ENCODE peak calls at places on chromosomes 4 and X, in four cellular contexts. One of them, this sample, is unnamed.

GRCh38 chr4:57193164-57193810 is 83.1 kb upstream of the IGFBP7 start:
- DNase-seq in GM12878: no peak
- DNase-seq in K562: no peak
- DNase-seq in H1: no peak
- DNase-seq in this sample: no peak

GRCh38 chr4:77697860-77698599 is 92.4 kb downstream of the CXCL13 start:
- DNase-seq in GM12878: no peak
- DNase-seq in K562: no peak
- DNase-seq in H1: no peak
- DNase-seq in this sample: peak; percentile 29

GRCh38 chrX:48045410-48046311 is 25.8 kb downstream of the ZNF630 start:
- DNase-seq in GM12878: no peak
- DNase-seq in K562: no peak
- DNase-seq in H1: no peak
- DNase-seq in this sample: peak; percentile 44

GRCh38 chrX:70001269-70001668 is 48.5 kb downstream of the AWAT2 start:
- DNase-seq in GM12878: no peak
- DNase-seq in K562: no peak
- DNase-seq in H1: no peak
- DNase-seq in this sample: no peak

GRCh38 chrX:45232139-45232538 is 31.5 kb upstream of the DIPK2B start:
- DNase-seq in GM12878: no peak
- DNase-seq in K562: no peak
- DNase-seq in H1: no peak
- DNase-seq in this sample: no peak

GRCh38 chrX:86194758-86195157 is 46.5 kb downstream of the DACH2 start:
- DNase-seq in GM12878: no peak
- DNase-seq in K562: no peak
- DNase-seq in H1: no peak
- DNase-seq in this sample: no peak

GRCh38 chr4:7195546-7196282 is 3.4 kb downstream of the SORCS2 start:
- DNase-seq in GM12878: no peak
- DNase-seq in K562: no peak
- DNase-seq in H1: no peak
- DNase-seq in this sample: no peak

GRCh38 chr4:90745176-90745575 is 618.0 kb downstream of the CCSER1 start:
- DNase-seq in GM12878: no peak
- DNase-seq in K562: no peak
- DNase-seq in H1: no peak
- DNase-seq in this sample: peak; percentile 27

GRCh38 chr4:150343796-150344195 is 238.2 kb upstream of the MAB21L2 start:
- DNase-seq in GM12878: no peak
- DNase-seq in K562: no peak
- DNase-seq in H1: no peak
- DNase-seq in this sample: no peak

GRCh38 chr4:181235361-181235760 is 1007.8 kb upstream of the TENM3 start:
- DNase-seq in GM12878: no peak
- DNase-seq in K562: no peak
- DNase-seq in H1: no peak
- DNase-seq in this sample: no peak

GRCh38 chrX:121308276-121308805 is 260.9 kb downstream of the GLUD2 start:
- DNase-seq in GM12878: peak; percentile 68
- DNase-seq in K562: peak; percentile 13
- DNase-seq in H1: no peak
- DNase-seq in this sample: peak; percentile 10

GRCh38 chr4:145536044-145536443 is 54.4 kb downstream of the SMAD1 start:
- DNase-seq in GM12878: no peak
- DNase-seq in K562: no peak
- DNase-seq in H1: no peak
- DNase-seq in this sample: no peak

GRCh38 chr4:84852081-84852480 is 114.4 kb downstream of the WDFY3 start:
- DNase-seq in GM12878: no peak
- DNase-seq in K562: no peak
- DNase-seq in H1: no peak
- DNase-seq in this sample: peak; percentile 22

GRCh38 chrX:72026341-72027023 is 105.2 kb downstream of the RTL5 start:
- DNase-seq in GM12878: no peak
- DNase-seq in K562: no peak
- DNase-seq in H1: peak; percentile 2
- DNase-seq in this sample: no peak

GRCh38 chrX:98029861-98030260 is 1146.2 kb downstream of the RPA4 start:
- DNase-seq in GM12878: no peak
- DNase-seq in K562: no peak
- DNase-seq in H1: no peak
- DNase-seq in this sample: no peak

GRCh38 chr4:94453534-94453963 is 1.8 kb downstream of the PDLIM5 start:
- DNase-seq in GM12878: no peak
- DNase-seq in K562: no peak
- DNase-seq in H1: no peak
- DNase-seq in this sample: no peak

GRCh38 chr4:111960241-111960667 is 185.0 kb upstream of the FAM241A start:
- DNase-seq in GM12878: peak; percentile 82
- DNase-seq in K562: no peak
- DNase-seq in H1: no peak
- DNase-seq in this sample: peak; percentile 15

GRCh38 chr4:10160280-10160856 is 43.8 kb upstream of the WDR1 start:
- DNase-seq in GM12878: no peak
- DNase-seq in K562: peak; percentile 51
- DNase-seq in H1: no peak
- DNase-seq in this sample: peak; percentile 31

GRCh38 chr4:138673053-138673452 is 342.5 kb upstream of the NOCT start:
- DNase-seq in GM12878: no peak
- DNase-seq in K562: no peak
- DNase-seq in H1: no peak
- DNase-seq in this sample: no peak

GRCh38 chr4:7861440-7861881 is 78.2 kb downstream of the AFAP1 start:
- DNase-seq in GM12878: no peak
- DNase-seq in K562: no peak
- DNase-seq in H1: no peak
- DNase-seq in this sample: no peak

GRCh38 chr4:112519689-112520597 is 4.0 kb upstream of the NEUROG2 start:
- DNase-seq in GM12878: no peak
- DNase-seq in K562: no peak
- DNase-seq in H1: peak; percentile 72
- DNase-seq in this sample: no peak

GRCh38 chrX:119071381-119071780 is 1.4 kb upstream of the CT47C1 start:
- DNase-seq in GM12878: no peak
- DNase-seq in K562: no peak
- DNase-seq in H1: no peak
- DNase-seq in this sample: no peak

GRCh38 chr4:102640669-102641068 is 120.1 kb downstream of the MANBA start:
- DNase-seq in GM12878: no peak
- DNase-seq in K562: no peak
- DNase-seq in H1: no peak
- DNase-seq in this sample: no peak

GRCh38 chr4:13289391-13289790 is 194.7 kb downstream of the RAB28 start:
- DNase-seq in GM12878: no peak
- DNase-seq in K562: no peak
- DNase-seq in H1: no peak
- DNase-seq in this sample: no peak

GRCh38 chr4:135838889-135839288 is 1637.3 kb upstream of the PABPC4L start:
- DNase-seq in GM12878: no peak
- DNase-seq in K562: no peak
- DNase-seq in H1: no peak
- DNase-seq in this sample: peak; percentile 2

GRCh38 chr4:77854431-77855111 is 8.1 kb upstream of the MRPL1 start:
- DNase-seq in GM12878: no peak
- DNase-seq in K562: no peak
- DNase-seq in H1: no peak
- DNase-seq in this sample: no peak

GRCh38 chr4:85823295-85823694 is 348.3 kb downstream of the ARHGAP24 start:
- DNase-seq in GM12878: no peak
- DNase-seq in K562: no peak
- DNase-seq in H1: no peak
- DNase-seq in this sample: peak; percentile 27

GRCh38 chr4:181661090-181661489 is 582.1 kb upstream of the TENM3 start:
- DNase-seq in GM12878: no peak
- DNase-seq in K562: no peak
- DNase-seq in H1: no peak
- DNase-seq in this sample: no peak

GRCh38 chrX:121208563-121208962 is 161.2 kb downstream of the GLUD2 start:
- DNase-seq in GM12878: no peak
- DNase-seq in K562: no peak
- DNase-seq in H1: no peak
- DNase-seq in this sample: no peak

GRCh38 chrX:1453951-1454785 is 1.5 kb upstream of the ASMTL start:
- DNase-seq in GM12878: no peak
- DNase-seq in K562: peak; percentile 66
- DNase-seq in H1: peak; percentile 99
- DNase-seq in this sample: peak; percentile 36

GRCh38 chr4:61200991-61201526 is 933 bp downstream of the ADGRL3 start:
- DNase-seq in GM12878: no peak
- DNase-seq in K562: no peak
- DNase-seq in H1: peak; percentile 62
- DNase-seq in this sample: no peak
- TF ChIP-seq ATF3 in GM12878: no peak
- TF ChIP-seq ATF3 in K562: no peak
- TF ChIP-seq ATF3 in H1: no peak
- TF ChIP-seq ATF3 in this sample: no peak

DNA sequence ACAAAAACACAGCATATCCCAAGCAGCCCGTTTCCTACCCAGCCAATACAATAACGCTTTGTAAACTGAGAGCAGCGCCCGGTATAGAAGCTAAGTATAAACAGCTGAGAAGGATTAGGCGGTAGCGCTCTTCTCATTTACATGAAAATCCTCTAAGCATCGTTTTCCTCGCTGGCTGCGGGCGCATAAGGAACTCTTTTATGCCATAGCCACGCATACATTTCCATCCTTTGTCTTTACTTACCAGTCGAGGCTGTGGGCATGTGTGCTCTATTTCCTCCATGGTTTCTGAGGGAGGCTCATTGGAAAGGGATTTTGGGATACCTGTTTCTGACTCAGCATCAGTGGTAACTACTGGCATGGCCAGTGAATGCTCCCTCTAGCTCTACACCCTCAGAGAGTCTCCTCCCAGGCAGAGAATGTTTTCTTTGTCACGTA is 383 bp downstream of the PCYT1B start:
- DNase-seq in GM12878: no peak
- DNase-seq in K562: no peak
- DNase-seq in H1: no peak
- DNase-seq in this sample: no peak
- TF ChIP-seq ATF3 in GM12878: no peak
- TF ChIP-seq ATF3 in K562: no peak
- TF ChIP-seq ATF3 in H1: no peak
- TF ChIP-seq ATF3 in this sample: no peak

GRCh38 chrX:40175416-40176255 is 77.9 kb upstream of the BCOR start:
- DNase-seq in GM12878: no peak
- DNase-seq in K562: peak; percentile 72
- DNase-seq in H1: peak; percentile 56
- DNase-seq in this sample: no peak
- TF ChIP-seq ATF3 in GM12878: no peak
- TF ChIP-seq ATF3 in K562: no peak
- TF ChIP-seq ATF3 in H1: no peak
- TF ChIP-seq ATF3 in this sample: no peak

DNA sequence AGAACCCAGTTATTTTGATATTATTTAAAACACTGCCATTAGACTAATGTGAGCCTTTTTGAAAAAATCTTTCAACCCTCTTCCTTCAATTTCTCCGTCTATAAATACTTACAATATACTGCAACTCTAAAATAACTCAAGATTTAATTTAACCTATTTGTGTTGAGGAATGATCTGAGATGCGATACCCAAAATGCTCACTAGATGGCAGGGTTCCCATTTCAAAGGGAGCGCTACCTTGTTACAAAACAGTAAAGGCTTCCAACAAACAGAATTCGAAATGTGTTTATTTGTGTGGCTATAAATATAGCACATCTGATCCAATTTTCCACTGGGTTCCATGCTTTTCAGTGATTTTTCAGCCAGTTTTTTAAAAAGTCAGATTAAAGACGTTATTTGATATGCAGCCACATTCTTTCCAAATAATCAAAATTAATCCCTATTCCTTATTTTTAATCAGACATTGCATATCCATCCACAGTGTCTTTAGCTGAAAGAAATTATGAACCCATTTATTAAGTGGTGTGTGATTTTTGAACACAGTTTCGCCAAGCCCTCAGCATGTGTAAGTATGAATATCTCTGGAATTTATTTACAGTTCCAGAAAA is 667.9 kb upstream of the LCORL start:
- DNase-seq in GM12878: no peak
- DNase-seq in K562: peak; percentile 20
- DNase-seq in H1: peak; percentile 82
- DNase-seq in this sample: peak; percentile 44
- TF ChIP-seq ATF3 in GM12878: no peak
- TF ChIP-seq ATF3 in K562: no peak
- TF ChIP-seq ATF3 in H1: no peak
- TF ChIP-seq ATF3 in this sample: no peak

GRCh38 chr4:25797136-25797535 is 65.7 kb downstream of the SEL1L3 start:
- DNase-seq in GM12878: no peak
- DNase-seq in K562: no peak
- DNase-seq in H1: no peak
- DNase-seq in this sample: no peak

GRCh38 chr4:25795091-25795490 is 67.7 kb downstream of the SEL1L3 start:
- DNase-seq in GM12878: no peak
- DNase-seq in K562: no peak
- DNase-seq in H1: no peak
- DNase-seq in this sample: no peak

GRCh38 chr4:25792200-25792791 is 70.5 kb downstream of the SEL1L3 start:
- DNase-seq in GM12878: no peak
- DNase-seq in K562: peak; percentile 48
- DNase-seq in H1: peak; percentile 71
- DNase-seq in this sample: peak; percentile 51

GRCh38 chr4:25792843-25793242 is 69.9 kb downstream of the SEL1L3 start:
- DNase-seq in GM12878: no peak
- DNase-seq in K562: no peak
- DNase-seq in H1: no peak
- DNase-seq in this sample: no peak

GRCh38 chr4:25795566-25796454 is 67.0 kb downstream of the SEL1L3 start:
- DNase-seq in GM12878: no peak
- DNase-seq in K562: no peak
- DNase-seq in H1: peak; percentile 58
- DNase-seq in this sample: no peak
- TF ChIP-seq ATF3 in GM12878: no peak
- TF ChIP-seq ATF3 in K562: no peak
- TF ChIP-seq ATF3 in H1: no peak
- TF ChIP-seq ATF3 in this sample: no peak

DNA sequence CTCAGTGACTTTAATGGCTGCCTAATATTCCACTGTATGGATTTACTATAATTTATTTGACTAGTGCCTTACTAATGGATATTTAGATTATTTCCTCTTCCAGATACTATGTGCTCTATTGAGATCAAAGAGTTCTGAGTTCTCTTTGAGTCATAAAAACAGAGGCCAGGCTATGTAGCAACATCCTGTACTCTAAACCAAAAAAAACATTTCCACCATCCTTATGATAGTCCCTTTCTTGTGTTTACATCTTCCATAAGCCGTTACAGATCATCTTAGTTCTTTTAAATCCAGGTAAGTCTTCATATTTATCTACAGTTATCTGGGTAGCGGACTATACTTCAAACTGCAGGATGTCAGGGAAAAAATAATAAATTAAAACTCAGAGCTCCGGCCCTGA is 56.6 kb upstream of the TMEM184C start:
- DNase-seq in GM12878: no peak
- DNase-seq in K562: no peak
- DNase-seq in H1: no peak
- DNase-seq in this sample: no peak
- TF ChIP-seq ATF3 in GM12878: no peak
- TF ChIP-seq ATF3 in K562: no peak
- TF ChIP-seq ATF3 in H1: no peak
- TF ChIP-seq ATF3 in this sample: no peak

GRCh38 chr4:143558286-143558685 is 44.8 kb downstream of the SMARCA5 start:
- DNase-seq in GM12878: no peak
- DNase-seq in K562: no peak
- DNase-seq in H1: no peak
- DNase-seq in this sample: no peak
- TF ChIP-seq ATF3 in GM12878: no peak
- TF ChIP-seq ATF3 in K562: no peak
- TF ChIP-seq ATF3 in H1: no peak
- TF ChIP-seq ATF3 in this sample: no peak

This sample was measured in HCT116.